ENCODE peak calls at places on chromosomes 3 and 15, in ten cellular contexts. C, T, X, N, Y, P, I, O, U and Q are unnamed samples.

GRCh38 chr3:16174389-16174788 is at the start of gene GALNT15:
- DNase-seq in C (no peak), U (no peak), O (no peak), T (no peak), N (peak; percentile 87), I (peak; percentile 19), Y (peak; percentile 82), X (peak; percentile 87), P (peak; percentile 96), Q (peak; percentile 86)

GRCh38 chr3:20575153-20575552 is 389.1 kb upstream of the SGO1 start:
- DNase-seq in U (no peak), O (no peak), X (no peak), C (no peak), I (no peak), P (peak; percentile 7), Y (no peak), T (no peak), N (no peak), Q (no peak)

GRCh38 chr3:170862618-170863374 is 7.2 kb downstream of the RPL22L1 start:
- DNase-seq in T (no peak), Y (no peak), I (no peak), C (no peak), X (no peak), U (no peak), N (peak; percentile 50), O (no peak), P (peak; percentile 48), Q (no peak)

GRCh38 chr15:82810061-82810862 is 834 bp downstream of the WHAMM start:
- DNase-seq in I (peak; percentile 35), O (peak; percentile 31), P (peak; percentile 82), C (peak; percentile 29), Y (no peak), X (no peak), N (peak; percentile 51), T (peak; percentile 23), U (peak; percentile 5), Q (peak; percentile 25)

GRCh38 chr15:68483165-68483564 is 51.2 kb upstream of the ITGA11 start:
- DNase-seq in T (no peak), P (no peak), C (no peak), O (no peak), U (no peak), X (no peak), I (no peak), N (no peak), Y (no peak), Q (no peak)

GRCh38 chr15:85905626-85906025 is 110.9 kb upstream of the KLHL25 start:
- DNase-seq in X (no peak), N (no peak), O (no peak), U (no peak), I (no peak), C (no peak), T (no peak), Y (no peak), P (no peak), Q (no peak)

GRCh38 chr3:46335546-46335945 is 18.4 kb upstream of the CCR2 start:
- DNase-seq in X (no peak), N (no peak), I (no peak), Y (no peak), T (no peak), O (no peak), C (no peak), P (no peak), U (no peak), Q (no peak)

GRCh38 chr15:100592898-100593297 is 9.1 kb downstream of the LINS1 start:
- DNase-seq in X (no peak), T (peak; percentile 45), O (no peak), I (no peak), U (no peak), Y (no peak), C (no peak), P (peak; percentile 77), N (no peak), Q (no peak)

GRCh38 chr15:88872106-88872505 is 23.2 kb downstream of the HAPLN3 start:
- DNase-seq in C (no peak), N (no peak), P (no peak), O (no peak), Y (no peak), U (no peak), T (no peak), I (no peak), X (no peak), Q (no peak)

GRCh38 chr15:27866505-27867165 is 232.5 kb downstream of the OCA2 start:
- DNase-seq in T (no peak), P (no peak), X (peak; percentile 54), U (no peak), N (no peak), Y (no peak), C (no peak), I (no peak), O (no peak), Q (no peak)

GRCh38 chr3:141412936-141413354 is 44.6 kb downstream of the ZBTB38 start:
- DNase-seq in P (no peak), T (no peak), X (peak; percentile 90), O (peak; percentile 90), N (peak; percentile 73), Y (peak; percentile 67), C (no peak), U (no peak), I (no peak), Q (peak; percentile 93)

GRCh38 chr3:72820405-72820804 is 27.8 kb downstream of the SHQ1 start:
- DNase-seq in N (peak; percentile 34), T (no peak), Y (no peak), U (no peak), P (peak; percentile 73), C (no peak), X (no peak), I (no peak), O (no peak), Q (no peak)

GRCh38 chr3:70308760-70309159 is 3.7 kb downstream of the MDFIC2 start:
- DNase-seq in C (no peak), O (no peak), I (peak; percentile 43), X (no peak), U (no peak), P (peak; percentile 10), T (peak; percentile 6), Y (peak; percentile 2), N (no peak), Q (no peak)

GRCh38 chr15:62393196-62393595 is 228.1 kb upstream of the C2CD4B start:
- DNase-seq in T (no peak), U (no peak), Y (no peak), P (no peak), N (no peak), I (no peak), X (no peak), C (no peak), O (no peak), Q (no peak)

GRCh38 chr3:98558100-98558499 is 26.3 kb downstream of the GPR15 start:
- DNase-seq in N (no peak), X (no peak), C (no peak), P (no peak), O (no peak), U (no peak), Y (no peak), T (no peak), I (no peak), Q (no peak)

GRCh38 chr3:67809370-67809935 is 155.0 kb upstream of the SUCLG2 start:
- DNase-seq in Y (no peak), N (no peak), X (no peak), P (no peak), U (no peak), O (no peak), I (peak; percentile 28), C (no peak), T (no peak), Q (no peak)

GRCh38 chr15:66698318-66698961 is 3.6 kb upstream of the SMAD6 start:
- DNase-seq in P (peak; percentile 89), C (no peak), O (peak; percentile 24), I (peak; percentile 83), U (no peak), Y (no peak), X (peak; percentile 85), N (no peak), T (peak; percentile 35), Q (peak; percentile 66)

GRCh38 chr15:88166330-88166993 is 90.1 kb downstream of the NTRK3 start:
- DNase-seq in N (no peak), I (peak; percentile 48), X (no peak), T (peak; percentile 25), P (peak; percentile 11), O (peak; percentile 53), U (no peak), C (peak; percentile 2), Y (no peak), Q (no peak)

GRCh38 chr3:115960799-115961198 is 337.5 kb downstream of the GAP43 start:
- DNase-seq in X (no peak), T (no peak), N (no peak), I (no peak), Y (peak; percentile 55), O (no peak), U (no peak), C (no peak), P (no peak), Q (no peak)

GRCh38 chr3:60755094-60755493 is 496.2 kb downstream of the FHIT start:
- DNase-seq in I (peak; percentile 77), C (no peak), N (no peak), T (no peak), O (peak; percentile 1), P (no peak), U (no peak), Y (no peak), X (no peak), Q (no peak)

GRCh38 chr3:180382781-180383180 is 219.2 kb upstream of the TTC14 start:
- DNase-seq in C (no peak), Y (no peak), P (no peak), T (no peak), I (peak; percentile 30), X (no peak), N (no peak), O (no peak), U (no peak), Q (no peak)